ENCODE peak calls at places on chromosomes 5 and 9, in nine cellular contexts. One of them, this sample, is unnamed.

GRCh38 chr5:25444697-25445096 is 799.9 kb upstream of the CDH10 start:
- DNase-seq in HFF-Myc: no peak
- DNase-seq in fibroblast of the aortic adventitia: no peak
- DNase-seq in AG04449: no peak
- DNase-seq in AG10803: no peak
- DNase-seq in fibroblast of mammary gland: no peak
- DNase-seq in neural crest cell: no peak
- DNase-seq in AG04450: no peak
- DNase-seq in left lung: no peak
- DNase-seq in this sample: no peak

GRCh38 chr5:62587737-62588136 is 9.1 kb downstream of the LRRC70 start:
- DNase-seq in left lung: no peak
- DNase-seq in fibroblast of the aortic adventitia: peak; percentile 22
- DNase-seq in neural crest cell: no peak
- DNase-seq in AG10803: peak; percentile 38
- DNase-seq in AG04449: no peak
- DNase-seq in AG04450: no peak
- DNase-seq in fibroblast of mammary gland: peak; percentile 51
- DNase-seq in HFF-Myc: no peak
- DNase-seq in this sample: no peak

GRCh38 chr5:111655169-111655924 is 101.6 kb downstream of the NREP start:
- DNase-seq in left lung: no peak
- DNase-seq in fibroblast of mammary gland: peak; percentile 65
- DNase-seq in AG04449: peak; percentile 7
- DNase-seq in neural crest cell: no peak
- DNase-seq in HFF-Myc: no peak
- DNase-seq in AG10803: peak; percentile 84
- DNase-seq in AG04450: peak; percentile 26
- DNase-seq in fibroblast of the aortic adventitia: peak; percentile 98
- DNase-seq in this sample: no peak

GRCh38 chr5:141657937-141658545 is 6.8 kb upstream of the FCHSD1 start:
- DNase-seq in AG04450: peak; percentile 79
- DNase-seq in AG04449: peak; percentile 67
- DNase-seq in AG10803: peak; percentile 86
- DNase-seq in fibroblast of the aortic adventitia: peak; percentile 72
- DNase-seq in HFF-Myc: no peak
- DNase-seq in left lung: no peak
- DNase-seq in fibroblast of mammary gland: peak; percentile 98
- DNase-seq in neural crest cell: no peak
- DNase-seq in this sample: no peak

GRCh38 chr9:114929166-114929565 is 1.2 kb downstream of the TNFSF8 start:
- DNase-seq in fibroblast of the aortic adventitia: no peak
- DNase-seq in fibroblast of mammary gland: no peak
- DNase-seq in neural crest cell: no peak
- DNase-seq in AG04449: no peak
- DNase-seq in HFF-Myc: no peak
- DNase-seq in AG10803: no peak
- DNase-seq in AG04450: no peak
- DNase-seq in left lung: no peak
- DNase-seq in this sample: no peak

GRCh38 chr9:116333254-116333653 is 179.7 kb downstream of the PAPPA start:
- DNase-seq in fibroblast of the aortic adventitia: no peak
- DNase-seq in fibroblast of mammary gland: no peak
- DNase-seq in AG04449: no peak
- DNase-seq in HFF-Myc: no peak
- DNase-seq in left lung: no peak
- DNase-seq in AG10803: no peak
- DNase-seq in AG04450: no peak
- DNase-seq in neural crest cell: no peak
- DNase-seq in this sample: no peak

GRCh38 chr9:2015581-2016410 is 649 bp downstream of the SMARCA2 start:
- DNase-seq in fibroblast of the aortic adventitia: peak; percentile 33
- DNase-seq in HFF-Myc: no peak
- DNase-seq in left lung: peak; percentile 89
- DNase-seq in AG04449: no peak
- DNase-seq in AG04450: no peak
- DNase-seq in neural crest cell: peak; percentile 41
- DNase-seq in AG10803: peak; percentile 33
- DNase-seq in fibroblast of mammary gland: peak; percentile 31
- DNase-seq in this sample: peak; percentile 22

GRCh38 chr9:135718616-135719015 is 16.6 kb downstream of the KCNT1 start:
- DNase-seq in AG10803: peak; percentile 9
- DNase-seq in HFF-Myc: no peak
- DNase-seq in fibroblast of the aortic adventitia: no peak
- DNase-seq in left lung: no peak
- DNase-seq in AG04450: no peak
- DNase-seq in AG04449: no peak
- DNase-seq in fibroblast of mammary gland: peak; percentile 37
- DNase-seq in neural crest cell: no peak
- DNase-seq in this sample: no peak

GRCh38 chr5:55768279-55768678 is 30.4 kb downstream of the DDX4 start:
- DNase-seq in fibroblast of the aortic adventitia: no peak
- DNase-seq in AG10803: no peak
- DNase-seq in AG04449: no peak
- DNase-seq in HFF-Myc: no peak
- DNase-seq in neural crest cell: no peak
- DNase-seq in fibroblast of mammary gland: no peak
- DNase-seq in left lung: no peak
- DNase-seq in AG04450: no peak
- DNase-seq in this sample: no peak

GRCh38 chr5:137847699-137848098 is 20.0 kb upstream of the MYOT start:
- DNase-seq in left lung: no peak
- DNase-seq in AG04450: no peak
- DNase-seq in neural crest cell: no peak
- DNase-seq in AG04449: no peak
- DNase-seq in fibroblast of mammary gland: no peak
- DNase-seq in HFF-Myc: no peak
- DNase-seq in AG10803: no peak
- DNase-seq in fibroblast of the aortic adventitia: no peak
- DNase-seq in this sample: no peak

GRCh38 chr5:45454114-45454513 is 242.1 kb downstream of the HCN1 start:
- DNase-seq in left lung: no peak
- DNase-seq in AG04450: no peak
- DNase-seq in fibroblast of mammary gland: peak; percentile 2
- DNase-seq in AG04449: no peak
- DNase-seq in HFF-Myc: peak; percentile 16
- DNase-seq in AG10803: peak; percentile 12
- DNase-seq in neural crest cell: no peak
- DNase-seq in fibroblast of the aortic adventitia: no peak
- DNase-seq in this sample: no peak

GRCh38 chr5:97044057-97044456 is 98.4 kb downstream of the LIX1 start:
- DNase-seq in left lung: no peak
- DNase-seq in neural crest cell: no peak
- DNase-seq in AG10803: no peak
- DNase-seq in HFF-Myc: no peak
- DNase-seq in fibroblast of the aortic adventitia: peak; percentile 11
- DNase-seq in AG04450: no peak
- DNase-seq in fibroblast of mammary gland: peak; percentile 33
- DNase-seq in AG04449: no peak
- DNase-seq in this sample: no peak

GRCh38 chr9:105632807-105633206 is 29.4 kb upstream of the TAL2 start:
- DNase-seq in AG04449: no peak
- DNase-seq in fibroblast of the aortic adventitia: no peak
- DNase-seq in AG04450: no peak
- DNase-seq in left lung: no peak
- DNase-seq in neural crest cell: no peak
- DNase-seq in AG10803: no peak
- DNase-seq in HFF-Myc: no peak
- DNase-seq in fibroblast of mammary gland: no peak
- DNase-seq in this sample: no peak

GRCh38 chr9:105637787-105638395 is 24.4 kb upstream of the TAL2 start:
- DNase-seq in fibroblast of the aortic adventitia: peak; percentile 10
- DNase-seq in HFF-Myc: no peak
- DNase-seq in AG10803: peak; percentile 4
- DNase-seq in left lung: no peak
- DNase-seq in fibroblast of mammary gland: peak; percentile 14
- DNase-seq in AG04449: no peak
- DNase-seq in neural crest cell: no peak
- DNase-seq in AG04450: no peak
- DNase-seq in this sample: no peak

GRCh38 chr9:105636331-105636730 is 25.9 kb upstream of the TAL2 start:
- DNase-seq in AG10803: no peak
- DNase-seq in fibroblast of mammary gland: no peak
- DNase-seq in fibroblast of the aortic adventitia: peak; percentile 28
- DNase-seq in AG04449: no peak
- DNase-seq in HFF-Myc: no peak
- DNase-seq in left lung: no peak
- DNase-seq in AG04450: no peak
- DNase-seq in neural crest cell: no peak
- DNase-seq in this sample: no peak

GRCh38 chr9:105633373-105633772 is 28.9 kb upstream of the TAL2 start:
- DNase-seq in fibroblast of mammary gland: no peak
- DNase-seq in fibroblast of the aortic adventitia: no peak
- DNase-seq in AG10803: no peak
- DNase-seq in neural crest cell: no peak
- DNase-seq in AG04449: no peak
- DNase-seq in HFF-Myc: no peak
- DNase-seq in left lung: no peak
- DNase-seq in AG04450: no peak
- DNase-seq in this sample: no peak
- TF ChIP-seq CTCF in fibroblast of mammary gland: no peak
- TF ChIP-seq CTCF in fibroblast of the aortic adventitia: no peak
- TF ChIP-seq CTCF in AG10803: no peak
- TF ChIP-seq CTCF in neural crest cell: no peak
- TF ChIP-seq CTCF in AG04449: no peak
- TF ChIP-seq CTCF in HFF-Myc: no peak
- TF ChIP-seq CTCF in left lung: no peak
- TF ChIP-seq CTCF in AG04450: no peak
- TF ChIP-seq CTCF in this sample: no peak

GRCh38 chr5:116032991-116033390 is 719 bp downstream of the ARL14EPL start:
- DNase-seq in AG04450: no peak
- DNase-seq in left lung: no peak
- DNase-seq in AG10803: no peak
- DNase-seq in fibroblast of the aortic adventitia: no peak
- DNase-seq in AG04449: no peak
- DNase-seq in HFF-Myc: no peak
- DNase-seq in neural crest cell: no peak
- DNase-seq in fibroblast of mammary gland: no peak
- DNase-seq in this sample: no peak

GRCh38 chr5:116038817-116039216 is 6.5 kb downstream of the ARL14EPL start:
- DNase-seq in AG10803: no peak
- DNase-seq in neural crest cell: no peak
- DNase-seq in HFF-Myc: no peak
- DNase-seq in fibroblast of mammary gland: no peak
- DNase-seq in fibroblast of the aortic adventitia: no peak
- DNase-seq in AG04450: no peak
- DNase-seq in AG04449: no peak
- DNase-seq in left lung: no peak
- DNase-seq in this sample: no peak

GRCh38 chr5:116035123-116035522 is 2.9 kb downstream of the ARL14EPL start:
- DNase-seq in left lung: no peak
- DNase-seq in HFF-Myc: no peak
- DNase-seq in AG04449: no peak
- DNase-seq in AG04450: no peak
- DNase-seq in fibroblast of mammary gland: no peak
- DNase-seq in fibroblast of the aortic adventitia: no peak
- DNase-seq in neural crest cell: no peak
- DNase-seq in AG10803: no peak
- DNase-seq in this sample: no peak

GRCh38 chr5:116042375-116042774 is 10.1 kb downstream of the ARL14EPL start:
- DNase-seq in fibroblast of the aortic adventitia: no peak
- DNase-seq in neural crest cell: no peak
- DNase-seq in AG10803: no peak
- DNase-seq in left lung: no peak
- DNase-seq in HFF-Myc: no peak
- DNase-seq in AG04450: no peak
- DNase-seq in AG04449: no peak
- DNase-seq in fibroblast of mammary gland: no peak
- DNase-seq in this sample: no peak

GRCh38 chr5:116037236-116037822 is 5.1 kb downstream of the ARL14EPL start:
- DNase-seq in left lung: no peak
- DNase-seq in AG10803: no peak
- DNase-seq in AG04450: no peak
- DNase-seq in fibroblast of the aortic adventitia: no peak
- DNase-seq in neural crest cell: no peak
- DNase-seq in fibroblast of mammary gland: peak; percentile 29
- DNase-seq in HFF-Myc: no peak
- DNase-seq in AG04449: no peak
- DNase-seq in this sample: no peak
- TF ChIP-seq CTCF in left lung: no peak
- TF ChIP-seq CTCF in AG10803: peak; percentile 27
- TF ChIP-seq CTCF in AG04450: peak; percentile 25
- TF ChIP-seq CTCF in fibroblast of the aortic adventitia: no peak
- TF ChIP-seq CTCF in neural crest cell: peak; percentile 44
- TF ChIP-seq CTCF in fibroblast of mammary gland: peak; percentile 19
- TF ChIP-seq CTCF in HFF-Myc: no peak
- TF ChIP-seq CTCF in AG04449: no peak
- TF ChIP-seq CTCF in this sample: peak; percentile 26

DNA sequence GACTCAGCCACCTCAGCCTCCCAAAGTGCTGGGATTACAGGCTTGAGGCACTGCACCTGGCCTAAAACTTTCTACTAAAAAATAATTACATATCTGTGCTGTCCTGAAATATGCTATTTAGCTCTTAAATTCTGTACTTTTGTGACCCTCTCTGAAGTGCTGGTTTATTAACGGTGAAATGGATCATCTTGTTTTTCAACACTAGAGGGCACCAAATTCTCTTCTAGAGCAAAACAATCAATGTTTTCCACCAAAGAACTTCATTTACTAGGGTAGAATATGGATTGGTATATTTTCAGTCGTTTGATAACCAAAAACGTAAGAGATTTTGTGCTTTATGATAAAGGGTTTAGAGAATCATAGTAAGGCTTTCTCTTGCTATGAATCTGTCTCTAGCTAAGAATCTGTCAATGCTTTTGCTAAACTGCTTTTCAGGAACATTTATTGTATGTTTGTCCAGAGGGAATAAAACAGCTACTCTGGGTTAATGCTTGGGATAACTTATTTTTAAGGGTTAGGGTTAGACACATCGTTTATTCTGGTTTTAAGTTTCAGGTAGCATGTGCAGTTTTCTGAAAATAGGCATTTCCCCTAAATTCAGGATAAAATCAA is 63.6 kb downstream of the RNF180 start:
- DNase-seq in left lung: no peak
- DNase-seq in AG10803: peak; percentile 31
- DNase-seq in fibroblast of the aortic adventitia: peak; percentile 61
- DNase-seq in AG04450: no peak
- DNase-seq in HFF-Myc: peak; percentile 5
- DNase-seq in fibroblast of mammary gland: peak; percentile 46
- DNase-seq in neural crest cell: no peak
- DNase-seq in AG04449: no peak
- DNase-seq in this sample: no peak
- TF ChIP-seq CTCF in left lung: no peak
- TF ChIP-seq CTCF in AG10803: peak; percentile 73
- TF ChIP-seq CTCF in fibroblast of the aortic adventitia: peak; percentile 65
- TF ChIP-seq CTCF in AG04450: peak; percentile 67
- TF ChIP-seq CTCF in HFF-Myc: peak; percentile 29
- TF ChIP-seq CTCF in fibroblast of mammary gland: peak; percentile 67
- TF ChIP-seq CTCF in neural crest cell: peak; percentile 85
- TF ChIP-seq CTCF in AG04449: peak; percentile 49
- TF ChIP-seq CTCF in this sample: peak; percentile 88

DNA sequence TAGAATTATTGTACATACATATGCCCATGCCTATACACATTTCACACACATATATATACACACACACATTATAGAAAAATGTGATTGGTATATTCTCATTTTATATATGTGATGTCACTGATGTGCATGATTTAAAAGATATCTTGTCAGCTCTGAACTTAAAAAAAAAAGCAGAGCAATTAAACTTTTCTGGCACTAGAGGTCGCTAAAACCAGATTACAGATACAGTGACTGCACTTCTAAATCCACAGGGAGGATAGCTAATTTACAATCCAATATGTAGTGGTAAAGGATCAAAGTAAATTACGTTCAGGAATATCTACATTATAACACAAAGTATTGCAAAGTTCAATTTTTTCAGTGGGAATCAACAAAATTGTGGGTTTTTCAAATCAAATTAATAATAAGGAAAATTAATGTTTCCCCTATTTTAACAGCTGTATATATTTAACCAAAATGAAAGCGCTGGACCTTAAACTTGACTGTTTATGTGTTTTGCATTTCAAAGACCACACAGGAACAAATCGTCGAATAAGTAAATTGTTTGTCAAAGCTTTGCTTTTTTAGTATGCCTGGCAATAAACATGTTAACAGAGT is 1201.2 kb upstream of the C9orf72 start:
- DNase-seq in left lung: no peak
- DNase-seq in AG04450: no peak
- DNase-seq in HFF-Myc: no peak
- DNase-seq in neural crest cell: no peak
- DNase-seq in AG10803: no peak
- DNase-seq in fibroblast of mammary gland: peak; percentile 49
- DNase-seq in AG04449: no peak
- DNase-seq in fibroblast of the aortic adventitia: peak; percentile 46
- DNase-seq in this sample: no peak
- TF ChIP-seq CTCF in left lung: peak; percentile 60
- TF ChIP-seq CTCF in AG04450: peak; percentile 32
- TF ChIP-seq CTCF in HFF-Myc: no peak
- TF ChIP-seq CTCF in neural crest cell: peak; percentile 82
- TF ChIP-seq CTCF in AG10803: no peak
- TF ChIP-seq CTCF in fibroblast of mammary gland: peak; percentile 61
- TF ChIP-seq CTCF in AG04449: no peak
- TF ChIP-seq CTCF in fibroblast of the aortic adventitia: peak; percentile 47
- TF ChIP-seq CTCF in this sample: peak; percentile 81

This sample was measured in progenitor cell of endocrine pancreas.